ENCODE peak calls at places on chromosome 16, in nine cellular contexts. H is HCT116; N is upper lobe of right lung; L is mammary epithelial cell; O is AG09309; E is cardiac muscle cell; V is H1; C is CD8-positive, alpha-beta T cell; K is iPS DF 6.9. B is an unnamed sample.

GRCh38 chr16:86575754-86576557 is 2.4 kb upstream of the FOXL1 start:
- DNase-seq in N (no peak), K (no peak), O (peak), E (peak), C (peak), H (peak), V (no peak), L (peak), B (peak)

GRCh38 chr16:27374231-27374793 is 27.7 kb upstream of the IL21R start:
- DNase-seq in K (no peak), C (no peak), N (no peak), V (no peak), E (no peak), O (no peak), H (no peak), L (no peak), B (peak)

GRCh38 chr16:23784811-23785447 is 30.1 kb downstream of the CHP2 start:
- DNase-seq in V (no peak), H (no peak), N (no peak), O (no peak), E (no peak), C (no peak), L (peak), K (no peak), B (peak)

GRCh38 chr16:81920498-81920897 is 90.8 kb downstream of the SDR42E1 start:
- DNase-seq in H (no peak), N (no peak), L (no peak), O (no peak), K (no peak), E (no peak), C (no peak), V (no peak), B (no peak)

GRCh38 chr16:87628940-87629339 is 26.6 kb downstream of the JPH3 start:
- DNase-seq in H (no peak), E (no peak), C (no peak), L (peak), O (peak), K (no peak), V (no peak), N (no peak), B (no peak)

GRCh38 chr16:74438492-74438979 is 17.3 kb upstream of the CLEC18B start:
- DNase-seq in V (no peak), E (no peak), N (no peak), H (no peak), K (no peak), L (no peak), C (no peak), O (no peak), B (no peak)

GRCh38 chr16:82220541-82220940 is 50.5 kb upstream of the MPHOSPH6 start:
- DNase-seq in H (no peak), O (no peak), L (no peak), N (no peak), C (no peak), E (no peak), V (no peak), K (no peak), B (no peak)

GRCh38 chr16:87702325-87702811 is 63.4 kb downstream of the KLHDC4 start:
- DNase-seq in H (no peak), V (no peak), O (no peak), K (no peak), C (peak), E (peak), L (no peak), N (no peak), B (peak)

DNA sequence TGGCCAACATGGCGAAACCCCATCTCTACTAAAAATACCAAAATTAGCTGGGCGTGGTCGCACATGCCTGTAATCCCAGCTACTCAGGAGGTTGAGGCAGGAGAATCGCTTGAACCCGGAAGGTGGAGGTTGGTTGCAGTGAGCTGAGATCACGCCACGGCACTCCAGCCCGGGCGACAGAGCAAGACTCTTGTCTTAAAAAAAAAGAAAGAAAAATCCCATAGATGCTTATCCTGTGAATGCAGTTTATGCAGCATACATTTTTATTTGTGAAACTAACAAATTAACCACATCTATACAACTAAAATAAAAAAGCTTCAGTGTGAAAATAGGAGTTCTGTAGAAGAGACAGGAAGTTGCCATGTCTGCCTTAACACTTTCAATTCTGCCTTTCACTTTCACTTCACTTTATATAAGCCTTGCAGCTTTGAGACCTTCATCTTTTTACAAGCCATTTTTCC is 7.1 kb downstream of the IGSF6 start:
- DNase-seq in K (no peak), O (no peak), N (no peak), V (no peak), E (no peak), C (peak), L (no peak), H (no peak), B (peak)
- H3K4me3 ChIP-seq in K (no peak), O (no peak), N (peak), V (no peak), E (no peak), C (peak), L (no peak), H (no peak), B (no peak)

GRCh38 chr16:57111420-57111819 is 19.0 kb downstream of the CPNE2 start:
- DNase-seq in C (no peak), L (no peak), V (no peak), O (no peak), H (no peak), K (no peak), N (no peak), E (no peak), B (no peak)

GRCh38 chr16:57115148-57115503 is 22.7 kb downstream of the CPNE2 start:
- DNase-seq in V (no peak), N (no peak), L (no peak), C (no peak), K (no peak), O (no peak), E (no peak), H (no peak), B (no peak)

GRCh38 chr16:57112403-57113041 is 20.1 kb downstream of the CPNE2 start:
- DNase-seq in H (no peak), O (no peak), N (no peak), L (no peak), E (peak), C (no peak), K (no peak), V (no peak), B (no peak)

GRCh38 chr16:57113664-57114063 is 21.3 kb downstream of the CPNE2 start:
- DNase-seq in O (no peak), H (no peak), V (no peak), L (no peak), E (no peak), C (no peak), N (no peak), K (no peak), B (no peak)

DNA sequence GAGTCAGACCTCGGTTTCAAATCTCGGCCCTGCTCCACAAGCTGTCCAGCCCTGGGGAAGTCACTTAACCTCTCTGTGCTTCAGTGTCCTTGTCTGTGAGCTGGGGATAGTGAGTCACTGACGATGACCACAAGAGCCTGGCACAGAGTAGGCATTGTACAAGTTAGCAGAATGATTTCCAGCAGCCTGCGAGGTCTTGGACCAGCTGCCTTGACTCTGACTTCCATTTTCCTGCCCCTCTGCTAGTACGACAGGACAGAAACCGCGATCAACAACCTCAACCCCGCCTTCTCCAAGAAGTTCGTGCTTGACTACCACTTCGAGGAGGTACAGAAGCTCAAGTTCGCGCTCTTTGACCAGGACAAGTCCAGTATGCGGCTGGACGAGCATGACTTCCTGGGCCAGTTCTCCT is 20.7 kb downstream of the CPNE2 start:
- DNase-seq in H (no peak), K (no peak), O (no peak), N (no peak), E (no peak), V (no peak), C (no peak), L (no peak), B (no peak)
- H3K4me3 ChIP-seq in H (no peak), K (no peak), O (no peak), N (no peak), E (no peak), V (no peak), C (no peak), L (no peak), B (no peak)

DNA sequence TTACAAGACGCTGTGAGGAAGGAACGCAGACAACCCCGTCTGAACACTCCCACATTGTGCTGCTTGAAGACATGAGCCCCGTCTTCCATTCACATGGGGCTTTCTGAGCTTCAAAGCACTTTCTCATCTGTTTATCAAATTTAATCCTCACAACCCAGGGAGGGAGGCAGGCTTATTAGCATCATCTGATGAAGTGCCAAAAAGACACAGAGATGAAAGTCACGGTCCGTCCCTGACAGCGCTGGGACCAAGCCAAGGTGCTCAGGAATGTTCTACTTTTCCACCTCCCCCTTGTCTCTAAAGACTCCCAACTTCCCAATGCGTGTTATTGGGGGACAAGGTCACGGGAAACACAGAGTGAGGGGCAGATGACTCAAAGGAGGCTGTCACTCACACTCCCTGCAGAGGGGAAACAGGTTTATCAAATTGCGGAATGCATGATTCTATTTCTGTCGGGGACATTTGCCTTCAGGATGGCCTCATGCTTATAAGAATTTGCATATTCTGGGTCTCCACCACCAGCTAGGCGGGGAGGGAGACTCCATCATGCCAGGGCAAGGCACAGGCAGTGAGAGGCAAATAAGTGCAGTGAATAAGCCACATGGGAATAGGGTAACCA is 10.7 kb downstream of the XYLT1 start:
- DNase-seq in E (no peak), L (no peak), H (no peak), N (no peak), C (no peak), K (no peak), V (no peak), O (no peak), B (no peak)
- H3K4me3 ChIP-seq in E (no peak), L (no peak), H (no peak), N (no peak), C (no peak), K (no peak), V (no peak), O (no peak), B (no peak)

GRCh38 chr16:15807603-15808009 is 49.2 kb downstream of the MYH11 start:
- DNase-seq in N (no peak), C (no peak), L (no peak), V (no peak), E (no peak), H (no peak), K (no peak), O (no peak), B (peak)
- H3K4me3 ChIP-seq in N (no peak), C (no peak), L (no peak), V (no peak), E (no peak), H (no peak), K (no peak), O (no peak), B (no peak)

GRCh38 chr16:89395150-89396142 is 94.9 kb downstream of the ANKRD11 start:
- DNase-seq in N (peak), K (no peak), E (no peak), C (no peak), V (no peak), L (peak), H (no peak), O (peak), B (no peak)
- H3K4me3 ChIP-seq in N (no peak), K (no peak), E (no peak), C (no peak), V (no peak), L (no peak), H (no peak), O (no peak), B (no peak)

GRCh38 chr16:20904507-20905079 is 4.0 kb downstream of the LYRM1 start:
- DNase-seq in K (no peak), V (no peak), O (peak), C (peak), H (peak), N (no peak), E (no peak), L (peak), B (no peak)

GRCh38 chr16:20903889-20904506 is 3.4 kb downstream of the LYRM1 start:
- DNase-seq in H (no peak), K (no peak), C (no peak), O (no peak), V (no peak), L (no peak), N (no peak), E (no peak), B (no peak)

GRCh38 chr16:20902426-20902825 is 1.9 kb downstream of the LYRM1 start:
- DNase-seq in O (no peak), L (no peak), E (no peak), N (no peak), K (no peak), H (no peak), C (no peak), V (no peak), B (no peak)

GRCh38 chr16:20901441-20902112 is 1.0 kb downstream of the LYRM1 start:
- DNase-seq in O (no peak), V (no peak), E (peak), C (peak), L (peak), K (no peak), H (no peak), N (peak), B (peak)

DNA sequence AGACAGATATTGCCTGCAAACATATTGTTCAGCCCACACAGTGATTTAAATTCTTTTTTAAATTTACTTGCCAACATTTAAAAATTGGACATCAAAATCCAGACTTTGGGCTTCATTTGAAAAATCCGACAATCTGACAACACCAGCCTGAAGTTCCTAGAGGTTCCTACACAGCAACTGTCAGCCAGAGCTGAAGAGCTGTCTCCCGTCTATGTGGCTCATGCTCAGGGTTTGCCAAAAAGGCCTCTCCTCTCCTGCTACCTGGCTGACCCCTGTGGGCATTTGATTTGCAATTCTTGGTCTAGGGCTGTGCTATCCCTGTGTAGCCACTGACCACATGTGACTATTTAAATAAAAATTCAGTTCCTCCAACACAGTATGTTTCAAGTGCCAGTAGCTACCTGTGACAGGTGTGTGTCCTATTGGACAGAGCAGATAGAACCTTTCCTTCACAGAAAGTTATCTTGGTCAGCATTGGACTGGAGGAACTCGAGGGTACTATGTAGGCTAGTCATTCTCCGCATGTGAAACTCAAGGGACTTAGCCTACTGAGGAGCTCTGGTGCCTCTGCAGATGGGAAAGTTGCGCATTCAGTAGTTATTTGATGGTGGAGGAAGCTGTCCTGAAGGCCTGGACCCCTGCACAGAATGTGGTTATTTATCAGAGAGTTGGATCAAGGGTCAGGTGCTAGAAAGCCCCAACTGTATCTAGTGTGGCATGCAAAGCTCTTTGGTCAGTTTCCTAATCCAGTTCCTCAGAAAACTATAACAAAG is 2.7 kb downstream of the LYRM1 start:
- DNase-seq in C (no peak), O (no peak), H (no peak), L (no peak), E (no peak), V (no peak), K (no peak), N (no peak), B (no peak)
- H3K4me3 ChIP-seq in C (no peak), O (no peak), H (no peak), L (no peak), E (no peak), V (no peak), K (no peak), N (no peak), B (no peak)

GRCh38 chr16:1917665-1918111 is 527 bp downstream of the HS3ST6 start:
- DNase-seq in N (peak), E (peak), C (no peak), V (no peak), L (no peak), K (no peak), H (no peak), O (no peak), B (no peak)

GRCh38 chr16:1918312-1918889 is at the start of gene HS3ST6:
- DNase-seq in H (no peak), L (no peak), K (no peak), O (no peak), N (no peak), C (no peak), V (no peak), E (peak), B (peak)

GRCh38 chr16:1920727-1921155 is 2.5 kb upstream of the HS3ST6 start:
- DNase-seq in O (no peak), L (no peak), H (no peak), K (peak), N (peak), V (no peak), E (peak), C (no peak), B (peak)

GRCh38 chr16:1919680-1919998 is 1.4 kb upstream of the HS3ST6 start:
- DNase-seq in E (no peak), V (no peak), K (no peak), C (no peak), L (no peak), O (no peak), H (no peak), N (peak), B (no peak)

DNA sequence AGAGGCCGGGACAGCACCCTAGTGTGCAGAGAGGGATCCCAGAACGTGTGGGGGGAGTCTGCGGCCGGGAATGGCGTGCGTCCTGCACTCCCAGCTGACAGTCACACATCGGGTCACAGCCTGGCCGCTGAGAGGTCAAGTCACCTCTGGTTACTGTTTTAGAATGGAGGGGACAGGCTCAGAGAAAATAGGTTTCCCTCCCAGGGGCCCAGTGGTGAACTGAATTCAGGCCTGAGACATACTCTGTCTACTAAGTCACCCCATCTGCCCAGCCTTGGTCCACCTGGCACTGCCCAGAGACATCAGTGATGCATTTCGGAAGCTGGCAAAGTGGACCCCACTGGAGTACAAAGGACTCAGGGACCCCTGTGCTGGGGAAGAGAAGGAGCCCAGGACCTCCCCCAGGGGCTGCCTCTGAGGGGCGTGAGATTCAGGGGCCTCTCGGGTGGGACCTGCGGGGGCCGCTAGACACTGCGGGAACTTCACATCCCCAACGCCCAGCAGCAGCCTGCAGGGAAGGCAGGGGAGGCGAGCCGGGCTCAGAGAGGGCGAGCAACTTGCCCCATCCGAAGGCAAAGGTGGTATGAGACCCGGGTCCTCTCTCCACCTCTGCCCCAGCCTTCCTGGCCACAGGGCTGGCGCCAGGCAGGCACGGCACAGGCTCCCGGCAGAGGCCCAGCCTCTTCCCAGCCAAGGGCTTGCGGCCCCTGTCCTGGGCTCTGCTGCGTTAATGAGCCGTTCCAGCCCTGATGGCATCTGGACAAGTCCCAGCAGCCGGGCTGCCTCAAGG is 870 bp upstream of the HS3ST6 start:
- DNase-seq in C (no peak), K (no peak), V (no peak), N (no peak), H (no peak), L (no peak), E (no peak), O (no peak), B (peak)
- H3K4me3 ChIP-seq in C (no peak), K (peak), V (peak), N (no peak), H (no peak), L (no peak), E (peak), O (no peak), B (no peak)